ENCODE peak calls at places on chromosome 13, in eight cellular contexts. B, Q, X, M, E, R, F and Z are unnamed samples.

GRCh38 chr13:38135590-38135989 is 214.1 kb upstream of the UFM1 start:
- DNase-seq in B (no peak), Q (no peak), X (no peak), M (no peak), E (no peak), R (no peak), F (no peak), Z (no peak)

GRCh38 chr13:51444922-51445321 is 7.9 kb downstream of the INTS6 start:
- DNase-seq in B (no peak), Q (no peak), X (no peak), M (no peak), E (peak), R (peak), F (no peak), Z (no peak)

GRCh38 chr13:97002581-97002980 is 8.3 kb upstream of the OXGR1 start:
- DNase-seq in B (no peak), Q (no peak), X (no peak), M (no peak), E (peak), R (no peak), F (no peak), Z (no peak)

GRCh38 chr13:34322416-34323074 is 504.6 kb downstream of the RFC3 start:
- DNase-seq in B (no peak), Q (no peak), X (no peak), M (no peak), E (no peak), R (no peak), F (no peak), Z (no peak)

GRCh38 chr13:62357887-62358645 is 942.4 kb upstream of the PCDH20 start:
- DNase-seq in B (peak), Q (no peak), X (no peak), M (peak), E (peak), R (peak), F (no peak), Z (no peak)

GRCh38 chr13:23752111-23753001 is 136.8 kb downstream of the MIPEP start:
- DNase-seq in B (no peak), Q (no peak), X (no peak), M (no peak), E (no peak), R (no peak), F (no peak), Z (no peak)

GRCh38 chr13:43167058-43167457 is 143.7 kb downstream of the DNAJC15 start:
- DNase-seq in B (no peak), Q (no peak), X (no peak), M (no peak), E (no peak), R (no peak), F (no peak), Z (no peak)

GRCh38 chr13:71021810-71022422 is 845.1 kb downstream of the DACH1 start:
- DNase-seq in B (no peak), Q (no peak), X (no peak), M (no peak), E (no peak), R (no peak), F (no peak), Z (no peak)

GRCh38 chr13:108212901-108213300 is 2.4 kb downstream of the LIG4 start:
- DNase-seq in B (no peak), Q (no peak), X (no peak), M (no peak), E (no peak), R (no peak), F (no peak), Z (no peak)

GRCh38 chr13:113647351-113648217 is 10.4 kb downstream of the ATP4B start:
- DNase-seq in B (peak), Q (peak), X (no peak), M (peak), E (peak), R (no peak), F (peak), Z (peak)